ENCODE peak calls at places on chromosomes 3 and 15, in ten cellular contexts. W is WTC11; F is stromal cell of bone marrow; Q is astrocyte of the spinal cord; X is activated naive CD8-positive, alpha-beta T cell treated with anti-CD3 and anti-CD28 coated beads, Interleukin-2, amount 50 U/mL, for 16 hours; P is foreskin melanocyte; Z is activated CD4-positive, alpha-beta T cell treated with anti-CD3 and anti-CD28 coated beads, Interleukin-2, amount 10 ng/mL, durations not matched to agents 7 days and 5 days; N is AG10803; E is KG1; M is ovary. D is an unnamed sample.

GRCh38 chr3:123429362-123430125 is 19.3 kb downstream of the ADCY5 start:
- DNase-seq in W (no peak), F (no peak), Q (no peak), E (no peak), X (no peak), N (no peak), Z (no peak), P (no peak), M (no peak), D (no peak)

GRCh38 chr3:21274000-21274671 is 476.9 kb downstream of the ZNF385D start:
- DNase-seq in W (no peak), P (no peak), F (peak; percentile 11), X (no peak), Z (no peak), Q (no peak), E (no peak), N (peak; percentile 74), M (no peak), D (no peak)

GRCh38 chr15:72229076-72229946 is 1.7 kb downstream of the PKM start:
- DNase-seq in M (no peak), F (peak; percentile 89), W (no peak), P (no peak), Z (peak; percentile 52), E (no peak), X (no peak), N (peak; percentile 66), Q (no peak), D (no peak)

GRCh38 chr3:73796382-73796781 is 171.6 kb upstream of the PDZRN3 start:
- DNase-seq in M (no peak), N (no peak), W (no peak), Z (no peak), E (no peak), Q (no peak), X (no peak), P (no peak), F (no peak), D (no peak)

GRCh38 chr3:169659096-169659521 is 4.4 kb downstream of the MECOM start:
- DNase-seq in N (no peak), P (no peak), E (no peak), X (no peak), Q (no peak), W (peak; percentile 54), M (no peak), F (no peak), Z (no peak), D (no peak)

GRCh38 chr3:170529346-170529745 is 56.5 kb downstream of the SLC7A14 start:
- DNase-seq in Z (no peak), X (no peak), Q (no peak), P (no peak), E (no peak), M (no peak), F (no peak), W (no peak), N (no peak), D (no peak)

GRCh38 chr15:34987623-34987981 is 485 bp downstream of the ZNF770 start:
- DNase-seq in F (no peak), M (no peak), E (no peak), Z (no peak), N (peak; percentile 17), X (no peak), W (no peak), P (no peak), Q (no peak), D (no peak)

GRCh38 chr3:69161587-69162196 is 39.3 kb upstream of the LMOD3 start:
- DNase-seq in X (peak; percentile 1), Q (peak; percentile 50), F (peak; percentile 16), P (peak; percentile 43), Z (peak; percentile 50), N (peak; percentile 43), M (peak; percentile 11), E (peak; percentile 32), W (no peak), D (no peak)

GRCh38 chr15:50452927-50453326 is 28.7 kb downstream of the USP8 start:
- DNase-seq in W (no peak), M (no peak), E (no peak), X (no peak), P (no peak), N (peak; percentile 80), Q (no peak), F (no peak), Z (no peak), D (no peak)

GRCh38 chr3:53570086-53570485 is 75.7 kb downstream of the CACNA1D start:
- DNase-seq in X (no peak), F (no peak), E (no peak), N (no peak), P (no peak), Z (no peak), W (no peak), M (no peak), Q (no peak), D (no peak)

GRCh38 chr3:97952872-97953271 is 19.4 kb downstream of the RIOX2 start:
- DNase-seq in P (no peak), W (no peak), F (no peak), Z (no peak), X (no peak), M (no peak), Q (no peak), N (no peak), E (no peak), D (no peak)